ENCODE peak calls at places on chromosomes 16 and 17, in four cellular contexts. H is OCI-LY7, E is HCT116, S is T-helper 17 cell. Z is an unnamed sample. For H3K9me3, the result is how much of the 10 kb centered on the place peaks cover.

GRCh38 chr17:7780736-7781135 is 53.3 kb upstream of the KDM6B start:
- DNase-seq in S (no peak), E (no peak), H (no peak), Z (no peak)

GRCh38 chr17:67528751-67529436 is 151.8 kb downstream of the PITPNC1 start:
- DNase-seq in E (peak), H (no peak), S (no peak), Z (peak)

GRCh38 chr16:2842340-2843000 is 12.4 kb downstream of the ZG16B start:
- DNase-seq in H (peak), E (peak), S (peak), Z (peak)

GRCh38 chr16:11101695-11102522 is 154.1 kb downstream of the SOCS1 start:
- DNase-seq in E (no peak), S (no peak), H (no peak), Z (no peak)

GRCh38 chr16:66714659-66715307 is 18.2 kb upstream of the CMTM4 start:
- DNase-seq in E (no peak), H (no peak), S (no peak), Z (no peak)

GRCh38 chr17:19578545-19578944 is 44.9 kb downstream of the SLC47A1 start:
- DNase-seq in H (no peak), S (no peak), E (no peak), Z (no peak)

GRCh38 chr17:18966831-18967624 is 15.1 kb downstream of the SLC5A10 start:
- DNase-seq in E (no peak), S (no peak), H (no peak), Z (no peak)

GRCh38 chr17:3730881-3731429 is 7.3 kb downstream of the HASPIN start:
- DNase-seq in S (no peak), E (no peak), H (no peak), Z (no peak)

GRCh38 chr17:51647873-51648272 is 387.5 kb downstream of the UTP18 start:
- DNase-seq in H (no peak), E (no peak), S (no peak), Z (no peak)

GRCh38 chr16:68646948-68647659 is 2.0 kb downstream of the CDH3 start:
- DNase-seq in S (no peak), H (no peak), E (no peak), Z (no peak)

GRCh38 chr16:15484662-15485061 is 50.3 kb downstream of the BMERB1 start:
- DNase-seq in E (no peak), S (no peak), H (no peak), Z (no peak)

GRCh38 chr17:7737601-7738000 is 20.1 kb downstream of the DNAH2 start:
- DNase-seq in H (no peak), E (no peak), S (no peak), Z (no peak)

GRCh38 chr16:1169285-1170075 is 16.6 kb downstream of the CACNA1H start:
- DNase-seq in H (no peak), S (no peak), E (no peak), Z (no peak)

GRCh38 chr16:5928476-5929055 is 831.0 kb upstream of the EEF2KMT start:
- DNase-seq in S (no peak), E (no peak), H (no peak), Z (no peak)

GRCh38 chr16:35750157-35750689 is 2290.8 kb downstream of the TP53TG3F start:
- DNase-seq in H (no peak), S (no peak), E (no peak), Z (no peak)
- H3K9me3 ChIP-seq in H (under half), S (under half), E (under half), Z (under half)

GRCh38 chr16:35203636-35204035 is 1744.2 kb downstream of the TP53TG3F start:
- DNase-seq in E (no peak), S (no peak), H (no peak), Z (no peak)

GRCh38 chr16:35208001-35208935 is 1748.9 kb downstream of the TP53TG3F start:
- DNase-seq in S (no peak), E (no peak), H (no peak), Z (no peak)

GRCh38 chr16:35210681-35211433 is 1751.4 kb downstream of the TP53TG3F start:
- DNase-seq in S (no peak), E (no peak), H (no peak), Z (no peak)

DNA sequence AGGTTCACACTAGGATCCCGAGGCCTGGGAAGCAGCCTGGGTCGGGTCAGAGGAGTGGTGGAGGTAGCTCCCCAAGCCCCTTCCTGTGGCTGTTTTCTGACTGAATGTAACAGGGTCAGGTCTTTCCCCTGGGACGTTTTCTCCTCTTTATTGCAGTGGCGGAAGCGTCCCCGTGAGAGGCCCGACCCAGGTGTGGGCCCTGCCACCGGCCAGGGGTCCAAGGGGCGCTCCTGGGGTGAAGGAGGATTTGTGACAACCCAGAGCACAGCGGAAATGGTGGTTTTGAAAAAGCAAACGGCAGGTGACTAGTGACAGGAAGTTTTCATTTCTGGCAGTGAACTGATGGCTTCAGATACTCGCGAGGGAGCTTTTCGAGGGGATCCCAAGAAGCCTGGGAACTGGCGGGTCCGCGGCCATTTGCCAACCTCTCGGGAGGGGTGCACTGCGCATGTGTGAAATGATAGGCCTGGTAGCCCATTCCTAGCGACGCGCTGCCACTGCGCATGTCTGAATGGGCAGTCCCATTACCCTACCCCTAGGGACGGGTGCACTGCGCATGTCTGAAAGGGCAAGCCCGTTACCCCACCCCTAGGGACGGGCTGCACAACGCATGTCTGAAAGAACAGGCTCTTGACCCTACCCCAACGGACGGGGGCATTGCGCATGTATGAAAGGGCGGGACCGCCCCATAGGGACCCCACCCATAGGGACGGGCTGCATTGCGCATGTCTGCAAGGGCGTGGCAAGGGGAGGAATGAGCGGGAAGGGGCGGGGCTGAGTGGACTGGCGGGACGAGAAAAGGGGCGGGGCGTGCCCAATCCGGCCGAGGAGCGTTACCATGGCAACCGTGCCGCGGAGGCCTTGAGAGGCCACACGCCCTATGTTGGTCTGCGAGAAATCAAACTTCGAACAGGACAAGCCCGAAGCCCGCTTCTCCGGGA is 1747.9 kb downstream of the TP53TG3F start:
- DNase-seq in E (no peak), H (no peak), S (no peak), Z (no peak)
- H3K9me3 ChIP-seq in E (under half), H (under half), S (under half), Z (under half)

GRCh38 chr17:27157898-27158297 is 136.0 kb upstream of the WSB1 start:
- DNase-seq in H (no peak), E (no peak), S (no peak), Z (no peak)
- H3K9me3 ChIP-seq in H (under half), E (under half), S (under half), Z (under half)

GRCh38 chr17:70924776-70925175 is 755.4 kb downstream of the KCNJ2 start:
- DNase-seq in S (no peak), H (no peak), E (no peak), Z (no peak)

GRCh38 chr17:70919241-70919640 is 749.9 kb downstream of the KCNJ2 start:
- DNase-seq in H (no peak), E (no peak), S (no peak), Z (no peak)

GRCh38 chr17:70916469-70916868 is 747.1 kb downstream of the KCNJ2 start:
- DNase-seq in S (no peak), H (no peak), E (no peak), Z (no peak)

GRCh38 chr17:70920416-70920815 is 751.1 kb downstream of the KCNJ2 start:
- DNase-seq in S (no peak), E (no peak), H (no peak), Z (no peak)
- H3K9me3 ChIP-seq in S (under half), E (under half), H (under half), Z (under half)

GRCh38 chr17:55152236-55152635 is 112.5 kb upstream of the HLF start:
- DNase-seq in S (no peak), E (no peak), H (no peak), Z (no peak)
- H3K9me3 ChIP-seq in S (under half), E (under half), H (under half), Z (under half)

DNA sequence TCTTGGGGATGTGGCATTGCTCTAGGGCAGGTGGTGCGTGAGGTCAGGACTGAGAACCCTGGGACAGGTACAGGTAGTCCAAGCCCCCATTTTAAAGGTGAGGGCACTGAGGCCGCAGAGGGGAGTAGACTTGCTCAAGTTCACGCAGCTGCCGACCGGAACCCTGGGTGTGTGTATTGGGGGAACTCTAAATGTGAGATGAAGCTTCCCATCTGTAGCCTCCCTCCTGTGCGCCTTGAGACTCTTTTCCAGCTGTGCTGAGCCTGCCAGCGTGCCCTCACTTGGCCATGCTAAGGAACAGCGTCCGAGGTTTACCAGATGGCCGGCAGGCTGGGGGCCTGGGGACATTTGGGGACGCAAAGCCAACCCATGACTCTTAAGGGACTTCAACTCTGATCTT is 79.0 kb upstream of the CDC42EP4 start:
- DNase-seq in H (no peak), S (no peak), E (no peak), Z (no peak)
- H3K9me3 ChIP-seq in H (under half), S (under half), E (under half), Z (under half)

DNA sequence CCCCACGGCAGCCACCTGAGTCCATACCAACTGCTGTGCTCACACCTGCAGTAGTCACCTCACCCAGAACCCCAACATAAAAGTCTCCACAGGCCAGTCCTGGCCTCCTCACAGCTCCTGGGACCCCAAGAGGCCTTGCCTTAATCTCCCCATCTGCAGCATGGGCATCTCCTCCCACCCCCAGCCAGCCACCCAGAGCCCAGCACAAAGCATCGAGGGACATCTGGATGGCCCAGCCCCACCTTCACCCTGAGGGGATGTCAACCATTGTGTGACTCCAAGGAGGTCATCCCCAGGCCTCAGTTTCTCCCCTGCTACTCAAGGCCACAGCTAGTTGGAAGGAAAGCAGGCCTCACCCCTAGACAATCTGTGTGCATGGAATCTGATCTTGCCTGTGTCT is 1775.3 kb downstream of the TP53TG3F start:
- DNase-seq in H (no peak), E (no peak), S (no peak), Z (no peak)
- H3K9me3 ChIP-seq in H (under half), E (under half), S (under half), Z (under half)

DNA sequence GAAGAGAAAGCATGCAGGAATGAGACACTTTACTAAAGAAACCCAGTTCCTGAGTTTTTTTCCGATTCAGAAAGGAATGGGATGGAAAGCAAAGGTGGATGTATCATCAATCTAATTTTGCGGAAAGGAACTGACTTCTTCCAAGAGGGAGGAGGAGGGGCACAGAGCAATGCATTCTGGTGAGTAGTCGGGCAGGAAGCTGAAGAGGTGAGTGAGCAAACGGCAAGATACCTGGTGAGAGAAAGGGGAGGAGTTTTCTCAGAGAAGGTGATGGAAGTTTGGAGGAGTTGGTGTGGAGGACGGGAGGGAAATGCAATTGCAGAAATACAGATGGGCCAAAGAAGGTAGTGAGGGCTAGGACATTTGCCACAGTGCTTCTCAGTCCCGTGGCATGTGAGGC is 713.2 kb downstream of the KCNJ2 start:
- DNase-seq in S (no peak), E (no peak), H (no peak), Z (no peak)
- H3K9me3 ChIP-seq in S (under half), E (under half), H (under half), Z (under half)

Z was measured in left lung.